ENCODE peak calls at places on chromosomes 5 and 9, in ten cellular contexts. F, O, X, T, W, Z, I, S, A and C are unnamed samples.
A peak's percentile ranks its signal among the peaks of the same experiment; 100 is the strongest.

GRCh38 chr5:150114102-150114641 is 27.8 kb upstream of the CSF1R start:
- DNase-seq in F (no peak), O (no peak), X (no peak), T (no peak), W (no peak), Z (peak; percentile 30), I (no peak), S (no peak), A (no peak), C (no peak)

GRCh38 chr9:125462766-125463384 is 201.2 kb downstream of the GAPVD1 start:
- DNase-seq in F (no peak), O (no peak), X (no peak), T (no peak), W (no peak), Z (no peak), I (no peak), S (no peak), A (no peak), C (no peak)

GRCh38 chr5:76256116-76256889 is 146.8 kb upstream of the IQGAP2 start:
- DNase-seq in F (peak; percentile 74), O (peak; percentile 44), X (peak; percentile 81), T (peak; percentile 50), W (peak; percentile 16), Z (no peak), I (peak; percentile 11), S (peak; percentile 62), A (peak; percentile 56), C (peak; percentile 31)

GRCh38 chr9:137456061-137456863 is 2.9 kb downstream of the NSMF start:
- DNase-seq in F (no peak), O (no peak), X (no peak), T (peak; percentile 23), W (no peak), Z (no peak), I (no peak), S (no peak), A (no peak), C (no peak)

GRCh38 chr5:123215929-123216702 is 127.1 kb downstream of the PRDM6 start:
- DNase-seq in F (no peak), O (no peak), X (no peak), T (no peak), W (no peak), Z (no peak), I (no peak), S (no peak), A (no peak), C (no peak)

GRCh38 chr5:76956033-76956432 is 3.2 kb downstream of the CRHBP start:
- DNase-seq in F (no peak), O (no peak), X (no peak), T (no peak), W (no peak), Z (no peak), I (no peak), S (no peak), A (no peak), C (no peak)

GRCh38 chr5:91175708-91176107 is 207.4 kb downstream of the ARRDC3 start:
- DNase-seq in F (no peak), O (no peak), X (no peak), T (no peak), W (no peak), Z (no peak), I (no peak), S (no peak), A (no peak), C (no peak)

GRCh38 chr5:114266374-114266773 is 95.5 kb upstream of the KCNN2 start:
- DNase-seq in F (no peak), O (no peak), X (no peak), T (no peak), W (no peak), Z (no peak), I (no peak), S (no peak), A (no peak), C (no peak)

GRCh38 chr5:172469697-172470096 is 15.4 kb upstream of the SH3PXD2B start:
- DNase-seq in F (no peak), O (no peak), X (no peak), T (no peak), W (no peak), Z (no peak), I (no peak), S (no peak), A (no peak), C (no peak)

GRCh38 chr5:32233696-32234447 is 59.8 kb upstream of the GOLPH3 start:
- DNase-seq in F (no peak), O (no peak), X (peak; percentile 72), T (no peak), W (peak; percentile 35), Z (no peak), I (no peak), S (peak; percentile 71), A (no peak), C (no peak)

GRCh38 chr9:27664136-27664819 is 91.0 kb upstream of the C9orf72 start:
- DNase-seq in F (no peak), O (no peak), X (no peak), T (peak; percentile 69), W (no peak), Z (no peak), I (no peak), S (no peak), A (no peak), C (no peak)

GRCh38 chr5:63923914-63924313 is 38.3 kb downstream of the HTR1A start:
- DNase-seq in F (no peak), O (no peak), X (no peak), T (no peak), W (no peak), Z (no peak), I (no peak), S (no peak), A (no peak), C (peak; percentile 83)

GRCh38 chr9:120909904-120910303 is 16.7 kb downstream of the TRAF1 start:
- DNase-seq in F (no peak), O (no peak), X (no peak), T (no peak), W (no peak), Z (no peak), I (no peak), S (peak; percentile 60), A (no peak), C (no peak)

GRCh38 chr5:12284604-12285003 is 380.4 kb upstream of the CTNND2 start:
- DNase-seq in F (no peak), O (no peak), X (no peak), T (no peak), W (no peak), Z (no peak), I (no peak), S (no peak), A (no peak), C (no peak)

GRCh38 chr9:122808141-122808540 is 8.2 kb downstream of the OR1K1 start:
- DNase-seq in F (no peak), O (no peak), X (no peak), T (no peak), W (no peak), Z (no peak), I (no peak), S (no peak), A (no peak), C (no peak)